ENCODE peak calls at places on chromosomes 6 and 20, in four cellular contexts. Q is HCT116, D is K562, J is SK-N-SH. C is an unnamed sample.

GRCh38 chr6:100137759-100138158 is 143.7 kb upstream of the MCHR2 start:
- DNase-seq in Q (no peak), D (no peak), J (no peak), C (no peak)

GRCh38 chr20:62407221-62407992 is at the start of gene CABLES2:
- DNase-seq in J (peak; percentile 97), Q (peak; percentile 83), D (peak; percentile 96), C (peak; percentile 93)

GRCh38 chr6:149033454-149034241 is 283.9 kb upstream of the TAB2 start:
- DNase-seq in Q (no peak), J (no peak), D (no peak), C (no peak)

GRCh38 chr6:125294036-125294435 is 7.7 kb downstream of the HDDC2 start:
- DNase-seq in J (no peak), Q (no peak), D (no peak), C (no peak)

GRCh38 chr20:50762045-50762422 is 30.7 kb downstream of the PARD6B start:
- DNase-seq in Q (no peak), J (no peak), D (no peak), C (no peak)

GRCh38 chr6:114121913-114122662 is 151.1 kb upstream of the HDAC2 start:
- DNase-seq in D (no peak), Q (no peak), J (no peak), C (no peak)

GRCh38 chr6:105890521-105891244 is 195.5 kb upstream of the PRDM1 start:
- DNase-seq in J (no peak), Q (no peak), D (no peak), C (no peak)

GRCh38 chr6:91083226-91083625 is 496.4 kb upstream of the MAP3K7 start:
- DNase-seq in D (no peak), Q (no peak), J (no peak), C (no peak)

GRCh38 chr6:137638926-137639706 is 144.9 kb upstream of the OLIG3 start:
- DNase-seq in Q (no peak), D (no peak), J (no peak), C (no peak)

GRCh38 chr6:391559-392440 is at the start of gene IRF4:
- DNase-seq in J (no peak), D (no peak), Q (no peak), C (no peak)

GRCh38 chr6:129748901-129749748 is 39.1 kb upstream of the ARHGAP18 start:
- DNase-seq in D (no peak), J (no peak), Q (peak; percentile 86), C (no peak)

GRCh38 chr6:15905488-15906392 is 223.1 kb upstream of the MYLIP start:
- DNase-seq in D (peak; percentile 94), Q (no peak), J (no peak), C (no peak)

GRCh38 chr6:71454083-71454482 is 165.5 kb downstream of the OGFRL1 start:
- DNase-seq in Q (no peak), D (no peak), J (no peak), C (no peak)

GRCh38 chr6:1761472-1761871 is 151.8 kb downstream of the FOXC1 start:
- DNase-seq in D (no peak), Q (no peak), J (no peak), C (peak; percentile 27)

GRCh38 chr6:69863766-69864165 is 2.6 kb upstream of the COL19A1 start:
- DNase-seq in J (no peak), Q (no peak), D (no peak), C (no peak)

GRCh38 chr6:63598251-63599036 is 26.2 kb downstream of the LOC128125822 start:
- DNase-seq in Q (peak; percentile 51), J (peak; percentile 78), D (peak; percentile 67), C (peak; percentile 88)

GRCh38 chr6:149830731-149831379 is 33.3 kb downstream of the LRP11 start:
- DNase-seq in D (no peak), J (no peak), Q (no peak), C (no peak)

GRCh38 chr20:20412750-20413149 is 44.8 kb downstream of the INSM1 start:
- DNase-seq in Q (no peak), J (no peak), D (no peak), C (no peak)

DNA sequence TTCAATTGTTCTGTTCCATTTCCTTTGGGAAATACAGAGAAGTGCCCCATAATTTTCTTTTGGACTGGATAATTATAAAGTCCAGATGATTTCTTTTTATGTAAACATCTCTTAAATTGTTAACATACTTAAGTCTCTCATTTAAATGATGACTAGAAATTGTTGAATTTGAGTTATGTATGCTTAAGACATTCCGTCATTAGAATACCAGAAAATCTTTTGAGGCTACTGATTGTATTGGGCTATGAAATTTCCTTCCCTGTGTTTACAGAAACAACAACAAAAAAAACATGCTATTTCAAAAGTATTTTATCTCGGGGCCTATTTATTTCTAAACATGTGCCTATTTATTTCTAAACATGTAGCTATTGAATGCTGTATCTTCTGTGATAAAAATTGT is 125.4 kb downstream of the SH3BGRL2 start:
- DNase-seq in Q (no peak), D (no peak), J (no peak), C (no peak)
- TF ChIP-seq ELF1 in Q (no peak), D (no peak), J (no peak), C (no peak)

GRCh38 chr20:1499528-1500420 is 8.6 kb upstream of the SIRPB2 start:
- DNase-seq in Q (no peak), D (no peak), J (no peak), C (no peak)
- TF ChIP-seq RAD21 in Q (no peak), D (no peak), J (no peak), C (no peak)

GRCh38 chr6:36029464-36029863 is 1.9 kb downstream of the MAPK14 start:
- DNase-seq in J (no peak), Q (no peak), D (no peak), C (peak; percentile 68)
- TF ChIP-seq ELF1 in J (no peak), Q (no peak), D (no peak), C (no peak)

GRCh38 chr20:43508604-43509040 is 1.1 kb downstream of the L3MBTL1 start:
- DNase-seq in Q (no peak), D (peak; percentile 51), J (peak; percentile 43), C (no peak)

GRCh38 chr20:43506238-43506637 is 1.3 kb upstream of the L3MBTL1 start:
- DNase-seq in J (no peak), Q (no peak), D (no peak), C (no peak)

GRCh38 chr20:43508106-43508505 is 609 bp downstream of the L3MBTL1 start:
- DNase-seq in D (peak; percentile 62), J (peak; percentile 56), Q (no peak), C (no peak)

GRCh38 chr20:43511879-43512278 is 4.4 kb downstream of the L3MBTL1 start:
- DNase-seq in D (no peak), Q (no peak), J (no peak), C (no peak)

GRCh38 chr20:43507150-43508080 is at the start of gene L3MBTL1:
- DNase-seq in Q (peak; percentile 33), D (peak; percentile 92), J (peak; percentile 96), C (peak; percentile 70)
- TF ChIP-seq RAD21 in Q (no peak), D (no peak), J (no peak), C (peak; percentile 69)

GRCh38 chr20:58174708-58175287 is 53.7 kb downstream of the ANKRD60 start:
- DNase-seq in D (no peak), J (peak; percentile 60), Q (no peak), C (no peak)
- TF ChIP-seq ELF1 in D (no peak), J (no peak), Q (no peak), C (no peak)

DNA sequence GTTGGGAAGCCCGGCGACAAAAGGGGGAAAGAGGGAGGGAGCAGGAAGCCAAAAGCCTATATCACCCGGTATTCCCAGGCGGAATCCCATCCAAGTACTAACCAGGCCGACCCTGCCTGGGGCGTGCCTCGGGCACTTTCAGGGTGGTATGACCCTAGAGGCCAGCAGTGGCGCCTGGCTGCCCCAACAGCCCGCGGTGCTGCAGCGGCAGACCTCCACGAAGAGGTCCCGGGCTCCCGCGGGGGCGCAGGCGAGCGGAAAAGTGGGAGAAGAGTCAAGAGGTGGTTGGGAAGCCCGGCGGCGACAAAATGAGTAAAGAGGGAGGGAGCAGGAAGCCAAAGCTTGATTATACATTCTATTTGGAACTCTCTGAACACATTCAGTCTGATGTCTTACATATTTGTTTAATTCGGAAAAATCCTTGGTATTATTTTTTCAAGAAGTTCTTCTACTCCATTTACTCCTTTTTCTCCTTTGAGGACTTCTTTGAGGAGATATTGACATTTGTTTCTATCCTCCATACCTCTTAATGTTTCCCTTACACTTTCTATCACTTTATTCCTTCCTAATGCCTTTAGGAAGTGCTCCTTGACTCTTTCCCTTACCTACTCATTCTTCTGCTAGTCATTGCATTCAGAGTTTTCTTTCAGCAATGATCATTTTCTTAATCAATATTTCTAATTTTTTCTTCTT is 11.5 kb downstream of the TREML4 start:
- DNase-seq in D (no peak), Q (no peak), J (no peak), C (no peak)
- TF ChIP-seq RAD21 in D (no peak), Q (no peak), J (no peak), C (no peak)

DNA sequence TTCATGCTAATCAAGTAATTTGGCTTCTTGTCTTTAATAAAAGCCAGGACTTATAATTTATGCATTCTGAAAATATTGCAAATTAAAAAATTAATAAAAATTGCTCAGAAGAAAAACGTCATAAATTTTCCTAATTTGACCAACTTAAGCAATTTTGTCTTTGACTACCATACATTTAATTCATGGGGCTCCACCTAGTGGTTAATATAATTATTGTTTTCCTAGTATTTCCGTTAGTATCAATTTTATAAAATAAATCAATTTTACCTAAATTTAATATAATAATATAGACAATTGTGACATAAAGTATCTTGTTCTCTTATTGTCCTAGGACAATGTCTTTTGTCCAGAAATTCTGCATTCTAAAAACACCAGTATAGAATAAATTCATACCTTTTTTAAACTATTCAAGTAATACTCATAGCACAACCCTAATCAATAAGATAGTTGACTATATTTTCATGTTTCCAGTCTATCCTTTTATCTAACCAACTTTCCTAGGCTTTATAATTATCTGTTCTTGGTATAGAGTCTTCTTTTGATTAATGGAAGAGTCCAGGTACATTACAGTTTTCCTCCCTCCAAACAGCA is 319.9 kb downstream of the TRDN start:
- DNase-seq in D (peak; percentile 22), J (peak; percentile 0), Q (no peak), C (peak; percentile 9)
- TF ChIP-seq ELF1 in D (no peak), J (no peak), Q (no peak), C (no peak)

GRCh38 chr20:17542993-17543412 is 11.8 kb upstream of the BFSP1 start:
- DNase-seq in Q (no peak), D (no peak), J (no peak), C (no peak)
- TF ChIP-seq RAD21 in Q (no peak), D (no peak), J (no peak), C (no peak)

C was measured in HepG2.